ENCODE peak calls at places on chromosome 1, in six cellular contexts. G is stimulated activated CD8-positive, alpha-beta memory T cell treated with anti-CD3 and anti-CD28 coated beads, Interleukin-2, amount 100 ng/mL, for 1 hour; H is nephron progenitor cell; U is NCI-H2029 treated with DMSO at 0.1 percent for 48 hours; C is HEK293T; T is stimulated activated CD4-positive, alpha-beta T cell treated with anti-CD3 and anti-CD28 coated beads, Interleukin-2, amount 100 ng/mL, for 24 hours. Z is an unnamed sample.

GRCh38 chr1:29186707-29187106 is 5.0 kb upstream of the SRSF4 start:
- DNase-seq in G (no peak), T (no peak), U (no peak), H (no peak), C (no peak), Z (no peak)

GRCh38 chr1:12276225-12276624 is 46.4 kb downstream of the VPS13D start:
- DNase-seq in G (no peak), C (peak; percentile 40), H (peak; percentile 50), T (no peak), U (no peak), Z (peak; percentile 46)

GRCh38 chr1:43382027-43382771 is 7.4 kb downstream of the MED8 start:
- DNase-seq in H (no peak), G (no peak), T (no peak), C (no peak), U (no peak), Z (no peak)

GRCh38 chr1:48302652-48303051 is 80.1 kb downstream of the SLC5A9 start:
- DNase-seq in H (no peak), G (no peak), T (no peak), U (no peak), C (no peak), Z (no peak)

GRCh38 chr1:15714438-15715136 is 21.5 kb upstream of the SLC25A34 start:
- DNase-seq in H (no peak), C (no peak), T (no peak), U (no peak), G (no peak), Z (no peak)

GRCh38 chr1:47411441-47411840 is 4.6 kb upstream of the FOXE3 start:
- DNase-seq in T (no peak), U (no peak), H (no peak), G (no peak), C (no peak), Z (no peak)

GRCh38 chr1:53622531-53622930 is 116.4 kb downstream of the GLIS1 start:
- DNase-seq in T (no peak), H (no peak), U (no peak), G (no peak), C (no peak), Z (no peak)

GRCh38 chr1:101506541-101507164 is 269.8 kb downstream of the S1PR1 start:
- DNase-seq in C (peak; percentile 57), T (peak; percentile 31), G (no peak), H (peak; percentile 35), U (peak; percentile 9), Z (peak; percentile 38)

GRCh38 chr1:94926915-94927404 is at the start of gene CNN3:
- DNase-seq in H (peak; percentile 93), G (peak; percentile 51), T (peak; percentile 73), C (peak; percentile 93), U (peak; percentile 60), Z (peak; percentile 59)

GRCh38 chr1:203173566-203173965 is 2.1 kb downstream of the MYBPH start:
- DNase-seq in H (no peak), T (no peak), U (no peak), G (no peak), C (no peak), Z (no peak)

Z was measured in K562.